ENCODE peak calls at places on chromosomes 4 and X, in eight cellular contexts. One of them, this sample, is unnamed.

GRCh38 chr4:2958446-2958845 is 4.8 kb downstream of the NOP14 start:
- DNase-seq in glutamatergic neuron: no peak
- DNase-seq in psoas muscle: no peak
- DNase-seq in pancreas: no peak
- DNase-seq in PC-3: no peak
- DNase-seq in transverse colon: no peak
- DNase-seq in IMR-90: peak
- DNase-seq in tibial artery: no peak
- DNase-seq in this sample: no peak

GRCh38 chr4:25919676-25920075 is 5.7 kb downstream of the SMIM20 start:
- DNase-seq in transverse colon: peak
- DNase-seq in pancreas: no peak
- DNase-seq in tibial artery: no peak
- DNase-seq in PC-3: no peak
- DNase-seq in glutamatergic neuron: no peak
- DNase-seq in IMR-90: peak
- DNase-seq in psoas muscle: no peak
- DNase-seq in this sample: no peak

GRCh38 chr4:73019462-73020047 is 50.0 kb downstream of the COX18 start:
- DNase-seq in transverse colon: no peak
- DNase-seq in PC-3: peak
- DNase-seq in tibial artery: no peak
- DNase-seq in glutamatergic neuron: no peak
- DNase-seq in psoas muscle: no peak
- DNase-seq in IMR-90: peak
- DNase-seq in pancreas: no peak
- DNase-seq in this sample: no peak

GRCh38 chr4:3233391-3234071 is 15.4 kb upstream of the MSANTD1 start:
- DNase-seq in pancreas: peak
- DNase-seq in IMR-90: peak
- DNase-seq in psoas muscle: no peak
- DNase-seq in glutamatergic neuron: no peak
- DNase-seq in tibial artery: no peak
- DNase-seq in PC-3: no peak
- DNase-seq in transverse colon: no peak
- DNase-seq in this sample: no peak

GRCh38 chr4:183299464-183299863 is 20.6 kb downstream of the CLDN22 start:
- DNase-seq in transverse colon: no peak
- DNase-seq in psoas muscle: no peak
- DNase-seq in IMR-90: no peak
- DNase-seq in glutamatergic neuron: no peak
- DNase-seq in PC-3: no peak
- DNase-seq in tibial artery: no peak
- DNase-seq in pancreas: no peak
- DNase-seq in this sample: no peak

GRCh38 chr4:168666531-168666930 is 169.7 kb downstream of the PALLD start:
- DNase-seq in tibial artery: no peak
- DNase-seq in transverse colon: no peak
- DNase-seq in pancreas: no peak
- DNase-seq in psoas muscle: no peak
- DNase-seq in glutamatergic neuron: no peak
- DNase-seq in PC-3: peak
- DNase-seq in IMR-90: peak
- DNase-seq in this sample: no peak

GRCh38 chr4:3045500-3045850 is 28.9 kb downstream of the HTT-AS start:
- DNase-seq in glutamatergic neuron: no peak
- DNase-seq in psoas muscle: peak
- DNase-seq in pancreas: no peak
- DNase-seq in transverse colon: peak
- DNase-seq in IMR-90: peak
- DNase-seq in PC-3: no peak
- DNase-seq in tibial artery: peak
- DNase-seq in this sample: no peak

GRCh38 chr4:93764647-93765246 is 63.8 kb upstream of the ATOH1 start:
- DNase-seq in IMR-90: peak
- DNase-seq in tibial artery: no peak
- DNase-seq in glutamatergic neuron: no peak
- DNase-seq in pancreas: no peak
- DNase-seq in PC-3: peak
- DNase-seq in psoas muscle: no peak
- DNase-seq in transverse colon: no peak
- DNase-seq in this sample: no peak

GRCh38 chrX:65463550-65463949 is 71.0 kb downstream of the LAS1L start:
- DNase-seq in glutamatergic neuron: no peak
- DNase-seq in psoas muscle: no peak
- DNase-seq in tibial artery: no peak
- DNase-seq in IMR-90: peak
- DNase-seq in transverse colon: no peak
- DNase-seq in PC-3: no peak
- DNase-seq in pancreas: no peak
- DNase-seq in this sample: no peak

GRCh38 chr4:19254476-19254875 is 997.2 kb upstream of the SLIT2 start:
- DNase-seq in pancreas: no peak
- DNase-seq in psoas muscle: no peak
- DNase-seq in transverse colon: no peak
- DNase-seq in tibial artery: no peak
- DNase-seq in glutamatergic neuron: no peak
- DNase-seq in IMR-90: no peak
- DNase-seq in PC-3: no peak
- DNase-seq in this sample: no peak

GRCh38 chr4:100169796-100170485 is 20.3 kb downstream of the DDIT4L start:
- DNase-seq in pancreas: no peak
- DNase-seq in glutamatergic neuron: no peak
- DNase-seq in tibial artery: no peak
- DNase-seq in psoas muscle: no peak
- DNase-seq in transverse colon: no peak
- DNase-seq in PC-3: no peak
- DNase-seq in IMR-90: peak
- DNase-seq in this sample: no peak

GRCh38 chr4:15295421-15296162 is 132.2 kb upstream of the C1QTNF7 start:
- DNase-seq in pancreas: no peak
- DNase-seq in glutamatergic neuron: no peak
- DNase-seq in IMR-90: no peak
- DNase-seq in PC-3: peak
- DNase-seq in tibial artery: no peak
- DNase-seq in transverse colon: no peak
- DNase-seq in psoas muscle: no peak
- DNase-seq in this sample: no peak

GRCh38 chrX:107827852-107828251 is 2.2 kb downstream of the MID2 start:
- DNase-seq in transverse colon: no peak
- DNase-seq in psoas muscle: no peak
- DNase-seq in pancreas: no peak
- DNase-seq in tibial artery: no peak
- DNase-seq in glutamatergic neuron: no peak
- DNase-seq in PC-3: no peak
- DNase-seq in IMR-90: no peak
- DNase-seq in this sample: no peak

GRCh38 chr4:83358410-83358809 is 23.8 kb upstream of the HPSE start:
- DNase-seq in psoas muscle: no peak
- DNase-seq in tibial artery: no peak
- DNase-seq in pancreas: no peak
- DNase-seq in IMR-90: peak
- DNase-seq in glutamatergic neuron: no peak
- DNase-seq in PC-3: peak
- DNase-seq in transverse colon: no peak
- DNase-seq in this sample: no peak

GRCh38 chr4:147526272-147526654 is 45.4 kb downstream of the EDNRA start:
- DNase-seq in PC-3: peak
- DNase-seq in IMR-90: no peak
- DNase-seq in transverse colon: no peak
- DNase-seq in glutamatergic neuron: no peak
- DNase-seq in tibial artery: no peak
- DNase-seq in psoas muscle: no peak
- DNase-seq in pancreas: no peak
- DNase-seq in this sample: no peak

GRCh38 chr4:121951570-121952110 is at the start of gene TRPC3:
- DNase-seq in transverse colon: peak
- DNase-seq in tibial artery: no peak
- DNase-seq in IMR-90: peak
- DNase-seq in PC-3: no peak
- DNase-seq in pancreas: peak
- DNase-seq in psoas muscle: peak
- DNase-seq in glutamatergic neuron: peak
- DNase-seq in this sample: peak

DNA sequence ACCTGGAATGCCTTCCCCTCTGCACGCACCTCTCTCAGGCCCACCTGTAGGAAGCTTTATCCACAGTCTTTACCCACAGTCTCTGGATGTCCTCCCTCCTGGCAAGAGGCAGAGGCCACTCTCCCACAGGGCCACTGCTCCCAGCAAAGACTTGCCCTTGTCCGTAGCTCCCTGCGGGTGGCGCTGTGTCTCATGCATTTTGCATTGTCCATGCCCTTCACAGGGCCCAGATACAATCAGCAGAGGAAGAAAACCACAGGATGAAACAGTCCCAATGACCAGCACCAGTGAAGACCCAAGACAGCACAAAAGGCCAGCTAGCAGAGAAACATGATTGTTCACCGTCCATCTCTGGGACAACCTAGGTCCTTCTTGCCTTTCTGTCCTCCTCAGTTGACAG is 2.1 kb upstream of the NSG1 start:
- DNase-seq in tibial artery: no peak
- DNase-seq in psoas muscle: no peak
- DNase-seq in PC-3: peak
- DNase-seq in pancreas: peak
- DNase-seq in IMR-90: peak
- DNase-seq in glutamatergic neuron: peak
- DNase-seq in transverse colon: no peak
- DNase-seq in this sample: no peak
- TF ChIP-seq CTCF in tibial artery: no peak
- TF ChIP-seq CTCF in psoas muscle: no peak
- TF ChIP-seq CTCF in PC-3: peak
- TF ChIP-seq CTCF in pancreas: no peak
- TF ChIP-seq CTCF in IMR-90: peak
- TF ChIP-seq CTCF in glutamatergic neuron: peak
- TF ChIP-seq CTCF in transverse colon: no peak
- TF ChIP-seq CTCF in this sample: peak

GRCh38 chr4:1596393-1596792 is 87.7 kb downstream of the FAM53A start:
- DNase-seq in PC-3: no peak
- DNase-seq in tibial artery: no peak
- DNase-seq in IMR-90: no peak
- DNase-seq in pancreas: peak
- DNase-seq in glutamatergic neuron: peak
- DNase-seq in transverse colon: no peak
- DNase-seq in psoas muscle: no peak
- DNase-seq in this sample: no peak
- TF ChIP-seq CTCF in PC-3: peak
- TF ChIP-seq CTCF in tibial artery: no peak
- TF ChIP-seq CTCF in IMR-90: no peak
- TF ChIP-seq CTCF in pancreas: no peak
- TF ChIP-seq CTCF in glutamatergic neuron: no peak
- TF ChIP-seq CTCF in transverse colon: no peak
- TF ChIP-seq CTCF in psoas muscle: no peak
- TF ChIP-seq CTCF in this sample: no peak

GRCh38 chr4:161133877-161134276 is 1029.9 kb downstream of the FSTL5 start:
- DNase-seq in PC-3: no peak
- DNase-seq in IMR-90: no peak
- DNase-seq in pancreas: no peak
- DNase-seq in glutamatergic neuron: no peak
- DNase-seq in psoas muscle: no peak
- DNase-seq in tibial artery: no peak
- DNase-seq in transverse colon: no peak
- DNase-seq in this sample: no peak
- TF ChIP-seq CTCF in PC-3: no peak
- TF ChIP-seq CTCF in IMR-90: no peak
- TF ChIP-seq CTCF in pancreas: no peak
- TF ChIP-seq CTCF in glutamatergic neuron: no peak
- TF ChIP-seq CTCF in psoas muscle: no peak
- TF ChIP-seq CTCF in tibial artery: no peak
- TF ChIP-seq CTCF in transverse colon: no peak
- TF ChIP-seq CTCF in this sample: no peak

DNA sequence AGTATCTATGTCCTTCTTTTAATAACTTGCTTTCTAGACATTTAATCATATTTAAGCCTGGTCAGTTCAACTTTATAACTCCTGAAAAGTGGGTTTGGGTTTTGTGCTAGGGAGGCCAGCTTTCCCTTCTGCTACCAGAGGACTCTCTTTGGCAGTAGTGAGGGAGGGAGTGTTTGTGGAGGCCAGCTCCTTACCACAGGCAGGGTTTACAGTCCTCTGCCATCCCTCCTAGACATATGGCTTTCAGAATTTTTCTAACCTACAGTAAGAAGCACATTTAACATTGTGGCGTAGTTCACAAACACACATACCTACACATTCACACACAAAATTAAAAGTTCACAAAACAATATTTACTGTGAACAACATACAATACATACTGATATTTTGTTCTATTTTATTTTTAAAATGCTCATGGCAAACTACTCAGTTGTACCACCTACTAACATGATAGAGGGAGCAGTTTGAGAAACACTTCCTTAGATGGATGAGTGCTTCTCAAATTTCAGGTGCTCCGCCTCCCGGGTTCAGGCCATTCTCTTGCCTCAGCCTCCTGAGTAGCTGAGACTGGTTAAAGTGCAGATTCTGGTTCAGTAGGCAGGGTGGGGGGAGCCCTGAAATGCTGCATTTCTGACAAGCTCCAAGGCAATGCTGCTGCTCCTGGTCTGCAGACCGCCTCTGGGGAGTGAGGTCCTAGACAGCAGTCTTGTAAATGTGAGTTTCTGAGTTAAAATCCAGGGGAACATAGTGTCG is 86.7 kb downstream of the PTTG2 start:
- DNase-seq in IMR-90: peak
- DNase-seq in PC-3: no peak
- DNase-seq in transverse colon: no peak
- DNase-seq in tibial artery: no peak
- DNase-seq in pancreas: no peak
- DNase-seq in psoas muscle: no peak
- DNase-seq in glutamatergic neuron: no peak
- DNase-seq in this sample: no peak
- TF ChIP-seq CTCF in IMR-90: no peak
- TF ChIP-seq CTCF in PC-3: no peak
- TF ChIP-seq CTCF in transverse colon: no peak
- TF ChIP-seq CTCF in tibial artery: no peak
- TF ChIP-seq CTCF in pancreas: no peak
- TF ChIP-seq CTCF in psoas muscle: no peak
- TF ChIP-seq CTCF in glutamatergic neuron: no peak
- TF ChIP-seq CTCF in this sample: no peak

DNA sequence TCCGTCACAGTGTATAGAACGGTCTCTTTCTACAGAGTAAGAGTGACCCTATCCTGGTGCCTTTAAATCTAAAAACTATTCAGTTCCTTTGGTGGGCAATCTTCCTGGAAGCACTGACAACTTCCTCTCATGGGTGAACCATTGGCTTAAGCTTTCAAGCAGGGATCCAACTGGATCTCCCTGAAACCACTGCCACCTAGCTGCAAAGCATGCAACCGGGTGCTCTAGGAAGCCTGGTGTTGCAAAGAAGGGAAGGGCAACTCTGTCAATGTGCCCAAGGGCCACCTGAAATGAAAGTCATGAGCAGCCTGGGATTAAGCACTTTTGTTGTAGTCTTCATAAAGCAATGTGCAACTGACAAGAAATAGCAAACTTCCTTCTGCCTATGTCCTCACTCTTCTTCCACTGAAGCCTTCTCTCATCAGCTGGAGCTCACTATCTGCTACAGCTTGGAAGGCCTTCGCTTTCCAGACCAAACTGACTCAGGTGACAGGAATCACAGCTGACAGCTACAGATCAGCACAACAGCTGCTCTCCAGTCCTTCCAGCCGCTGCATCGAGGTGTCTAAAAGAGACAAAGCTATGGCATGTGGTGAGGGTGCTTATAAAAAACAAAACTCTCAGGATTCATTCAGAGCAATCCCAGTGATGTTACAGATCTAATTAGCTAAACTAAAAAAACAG is 46.1 kb downstream of the SETD7 start:
- DNase-seq in tibial artery: no peak
- DNase-seq in glutamatergic neuron: no peak
- DNase-seq in pancreas: no peak
- DNase-seq in psoas muscle: no peak
- DNase-seq in transverse colon: no peak
- DNase-seq in PC-3: no peak
- DNase-seq in IMR-90: no peak
- DNase-seq in this sample: no peak
- TF ChIP-seq CTCF in tibial artery: no peak
- TF ChIP-seq CTCF in glutamatergic neuron: no peak
- TF ChIP-seq CTCF in pancreas: no peak
- TF ChIP-seq CTCF in psoas muscle: peak
- TF ChIP-seq CTCF in transverse colon: no peak
- TF ChIP-seq CTCF in PC-3: peak
- TF ChIP-seq CTCF in IMR-90: peak
- TF ChIP-seq CTCF in this sample: peak

This sample was measured in osteocyte.